ENCODE peak calls at places on chromosomes 11 and 22, in ten cellular contexts. U is AG08395; Q is activated T-helper 1 cell treated with anti-CD3 and anti-CD28 coated beads, Interleukin-2, amount 50 U/mL, for 16 hours; B is activated CD8-positive, alpha-beta memory T cell treated with anti-CD3 and anti-CD28 coated beads, Interleukin-2, amount 50 U/mL, for 4 hours; H is thyroid gland; P is WTC11; Y is T-helper 22 cell; R is stimulated activated CD8-positive, alpha-beta memory T cell treated with anti-CD3 and anti-CD28 coated beads, Interleukin-2, amount 100 ng/mL, for 48 hours; T is HTR-8/SVneo; S is astrocyte of the spinal cord. I is an unnamed sample.

GRCh38 chr11:48052183-48053040 is 72.1 kb downstream of the PTPRJ start:
- DNase-seq in U (peak; percentile 61), Q (no peak), B (no peak), H (peak; percentile 97), P (peak; percentile 58), Y (no peak), R (no peak), T (peak; percentile 71), S (peak; percentile 58), I (peak; percentile 92)

GRCh38 chr22:21985214-21985613 is 2.6 kb upstream of the TOP3B start:
- DNase-seq in U (no peak), Q (no peak), B (no peak), H (no peak), P (no peak), Y (no peak), R (no peak), T (no peak), S (no peak), I (no peak)

GRCh38 chr11:35617687-35618496 is at the start of gene FJX1:
- DNase-seq in U (peak; percentile 84), Q (no peak), B (no peak), H (peak; percentile 22), P (peak; percentile 76), Y (no peak), R (no peak), T (peak; percentile 69), S (peak; percentile 93), I (peak; percentile 94)

GRCh38 chr11:19597876-19598275 is 114.8 kb upstream of the NAV2 start:
- DNase-seq in U (no peak), Q (no peak), B (no peak), H (no peak), P (no peak), Y (no peak), R (no peak), T (peak; percentile 67), S (no peak), I (peak; percentile 57)

GRCh38 chr11:125257185-125257584 is 92.6 kb downstream of the PKNOX2 start:
- DNase-seq in U (no peak), Q (no peak), B (no peak), H (no peak), P (peak; percentile 69), Y (no peak), R (no peak), T (no peak), S (no peak), I (no peak)

GRCh38 chr22:27443315-27443714 is 358.2 kb downstream of the MN1 start:
- DNase-seq in U (no peak), Q (no peak), B (no peak), H (no peak), P (no peak), Y (no peak), R (no peak), T (no peak), S (no peak), I (no peak)

GRCh38 chr11:126607374-126607773 is 251.9 kb downstream of the ST3GAL4 start:
- DNase-seq in U (peak; percentile 91), Q (no peak), B (no peak), H (peak; percentile 14), P (peak; percentile 76), Y (no peak), R (no peak), T (peak; percentile 50), S (peak; percentile 65), I (peak; percentile 65)

GRCh38 chr22:31486951-31487350 is 2.7 kb downstream of the EIF4ENIF1 start:
- DNase-seq in U (no peak), Q (no peak), B (no peak), H (no peak), P (no peak), Y (no peak), R (no peak), T (no peak), S (no peak), I (no peak)

GRCh38 chr11:135075740-135076139 is 663.7 kb upstream of the B3GAT1 start:
- DNase-seq in U (no peak), Q (no peak), B (peak; percentile 42), H (peak; percentile 44), P (peak; percentile 92), Y (peak; percentile 11), R (peak; percentile 74), T (no peak), S (peak; percentile 35), I (peak; percentile 46)

GRCh38 chr22:42179616-42180015 is 49.0 kb upstream of the CYP2D6 start:
- DNase-seq in U (peak; percentile 92), Q (no peak), B (no peak), H (no peak), P (no peak), Y (no peak), R (no peak), T (peak; percentile 63), S (peak; percentile 80), I (peak; percentile 75)

GRCh38 chr22:46053563-46054090 is 76.7 kb upstream of the WNT7B start:
- DNase-seq in U (peak; percentile 74), Q (no peak), B (peak; percentile 56), H (peak; percentile 78), P (no peak), Y (no peak), R (peak; percentile 29), T (no peak), S (peak; percentile 61), I (peak; percentile 82)

GRCh38 chr11:14411818-14412217 is 52.8 kb upstream of the RRAS2 start:
- DNase-seq in U (peak; percentile 84), Q (no peak), B (no peak), H (no peak), P (no peak), Y (no peak), R (no peak), T (no peak), S (peak; percentile 49), I (peak; percentile 60)

GRCh38 chr11:64378335-64378884 is 19.4 kb downstream of the RPS6KA4 start:
- DNase-seq in U (peak; percentile 32), Q (no peak), B (no peak), H (peak; percentile 38), P (no peak), Y (no peak), R (no peak), T (no peak), S (no peak), I (peak; percentile 25)

GRCh38 chr11:45809456-45810395 is 4.8 kb downstream of the SLC35C1 start:
- DNase-seq in U (no peak), Q (no peak), B (no peak), H (no peak), P (no peak), Y (no peak), R (no peak), T (no peak), S (no peak), I (no peak)

GRCh38 chr22:32325416-32325801 is 32.3 kb upstream of the RFPL3 start:
- DNase-seq in U (no peak), Q (no peak), B (no peak), H (no peak), P (no peak), Y (no peak), R (no peak), T (no peak), S (no peak), I (no peak)

GRCh38 chr11:118908931-118909618 is 16.7 kb downstream of the BCL9L start:
- DNase-seq in U (peak; percentile 82), Q (no peak), B (no peak), H (peak; percentile 87), P (peak; percentile 67), Y (no peak), R (no peak), T (peak; percentile 79), S (peak; percentile 95), I (peak; percentile 79)

GRCh38 chr22:19710020-19710768 is 4.1 kb upstream of the SEPTIN5 start:
- DNase-seq in U (no peak), Q (no peak), B (no peak), H (no peak), P (no peak), Y (no peak), R (no peak), T (no peak), S (no peak), I (no peak)

GRCh38 chr22:23278883-23279675 is 98.8 kb downstream of the BCR start:
- DNase-seq in U (peak; percentile 11), Q (no peak), B (no peak), H (peak; percentile 85), P (no peak), Y (no peak), R (no peak), T (no peak), S (no peak), I (peak; percentile 60)

GRCh38 chr22:40635008-40635939 is 1.2 kb downstream of the MRTFA start:
- DNase-seq in U (no peak), Q (no peak), B (no peak), H (no peak), P (no peak), Y (no peak), R (no peak), T (no peak), S (peak; percentile 51), I (peak; percentile 22)

GRCh38 chr11:12813371-12814225 is 139.4 kb downstream of the TEAD1 start:
- DNase-seq in U (peak; percentile 30), Q (no peak), B (no peak), H (peak; percentile 58), P (no peak), Y (no peak), R (no peak), T (no peak), S (no peak), I (peak; percentile 61)

GRCh38 chr11:2998073-2998850 is 6.1 kb upstream of the NAP1L4 start:
- DNase-seq in U (no peak), Q (no peak), B (no peak), H (no peak), P (no peak), Y (no peak), R (no peak), T (no peak), S (no peak), I (no peak)

GRCh38 chr11:69447786-69448185 is 33.7 kb upstream of the LINC01488 start:
- DNase-seq in U (no peak), Q (no peak), B (no peak), H (peak; percentile 98), P (no peak), Y (no peak), R (no peak), T (no peak), S (no peak), I (peak; percentile 88)

GRCh38 chr11:60786811-60787567 is 1.9 kb downstream of the MS4A10 start:
- DNase-seq in U (peak; percentile 70), Q (no peak), B (no peak), H (peak; percentile 48), P (no peak), Y (no peak), R (no peak), T (no peak), S (peak; percentile 64), I (peak; percentile 82)

GRCh38 chr11:115627666-115628460 is 123.6 kb upstream of the CADM1 start:
- DNase-seq in U (no peak), Q (no peak), B (no peak), H (no peak), P (no peak), Y (no peak), R (no peak), T (no peak), S (no peak), I (no peak)

GRCh38 chr22:39734866-39735265 is 158.7 kb downstream of the ENTHD1 start:
- DNase-seq in U (no peak), Q (no peak), B (no peak), H (no peak), P (no peak), Y (no peak), R (no peak), T (no peak), S (no peak), I (no peak)

GRCh38 chr11:128086794-128087193 is 500.6 kb downstream of the ETS1 start:
- DNase-seq in U (no peak), Q (no peak), B (no peak), H (no peak), P (no peak), Y (no peak), R (no peak), T (no peak), S (no peak), I (no peak)

GRCh38 chr11:104663190-104664140 is 234.8 kb downstream of the CASP12 start:
- DNase-seq in U (no peak), Q (no peak), B (no peak), H (no peak), P (no peak), Y (no peak), R (no peak), T (no peak), S (peak; percentile 7), I (peak; percentile 61)

GRCh38 chr11:25927391-25927790 is 404.5 kb upstream of the ANO3 start:
- DNase-seq in U (no peak), Q (no peak), B (no peak), H (no peak), P (no peak), Y (no peak), R (no peak), T (no peak), S (no peak), I (peak; percentile 22)

I was measured in kidney tubule cell.